ENCODE peak calls at places on chromosomes 11 and 22, in six cellular contexts. E is HepG2, N is stomach, I is transverse colon, C is K562, F is SK-N-SH. O is an unnamed sample. For H3K36me3, the result is how much of the 10 kb centered on the place peaks cover.

GRCh38 chr22:49602481-49602880 is 225.2 kb downstream of the BRD1 start:
- DNase-seq in E (no peak), I (no peak), F (no peak), C (no peak), N (no peak), O (no peak)

GRCh38 chr11:87432006-87432405 is 394.3 kb downstream of the TMEM135 start:
- DNase-seq in I (no peak), E (no peak), C (no peak), F (no peak), N (no peak), O (no peak)

GRCh38 chr11:33946930-33947329 is 55.1 kb upstream of the LMO2 start:
- DNase-seq in E (no peak), N (no peak), I (no peak), F (no peak), C (no peak), O (no peak)

GRCh38 chr11:121595717-121596156 is 143.0 kb upstream of the SORL1-AS1 start:
- DNase-seq in N (no peak), F (no peak), E (no peak), I (no peak), C (no peak), O (no peak)

GRCh38 chr22:46514592-46515207 is 22.7 kb downstream of the CELSR1 start:
- DNase-seq in I (no peak), E (no peak), C (no peak), F (no peak), N (no peak), O (no peak)

GRCh38 chr11:43034341-43034740 is 277.5 kb upstream of the API5 start:
- DNase-seq in F (no peak), C (no peak), I (no peak), E (no peak), N (no peak), O (no peak)

GRCh38 chr11:21289686-21290085 is 620.3 kb downstream of the NELL1 start:
- DNase-seq in E (no peak), I (no peak), F (no peak), N (no peak), C (no peak), O (no peak)

GRCh38 chr11:129734654-129735053 is 81.0 kb upstream of the TMEM45B start:
- DNase-seq in C (no peak), F (no peak), E (no peak), I (no peak), N (no peak), O (no peak)

GRCh38 chr22:41302016-41302767 is 867 bp downstream of the ZC3H7B start:
- DNase-seq in F (peak), N (no peak), E (no peak), C (no peak), I (no peak), O (no peak)

GRCh38 chr11:19027829-19028595 is 32.5 kb downstream of the MRGPRX2 start:
- DNase-seq in E (peak), I (no peak), C (no peak), F (no peak), N (no peak), O (no peak)

GRCh38 chr11:31656051-31656450 is 146.5 kb downstream of the ELP4 start:
- DNase-seq in C (no peak), F (no peak), E (no peak), I (no peak), N (no peak), O (no peak)

GRCh38 chr11:115874843-115875242 is 370.6 kb upstream of the CADM1 start:
- DNase-seq in N (no peak), F (no peak), C (no peak), I (no peak), E (no peak), O (no peak)

GRCh38 chr22:23522642-23523251 is 57.3 kb downstream of the IGLL1 start:
- DNase-seq in I (no peak), C (peak), N (no peak), E (peak), F (peak), O (no peak)

GRCh38 chr11:64263021-64263946 is 12.0 kb downstream of the PLCB3 start:
- DNase-seq in C (no peak), E (no peak), I (no peak), N (no peak), F (peak), O (no peak)

GRCh38 chr11:78227906-78228305 is 39.2 kb downstream of the USP35 start:
- DNase-seq in N (no peak), E (no peak), C (no peak), I (no peak), F (no peak), O (no peak)

GRCh38 chr11:35969089-35970046 is 25.5 kb downstream of the LDLRAD3 start:
- DNase-seq in I (peak), C (no peak), F (no peak), N (peak), E (no peak), O (no peak)

GRCh38 chr11:64179221-64179620 is 6.8 kb upstream of the STIP1 start:
- DNase-seq in C (no peak), N (no peak), E (no peak), F (no peak), I (no peak), O (no peak)

GRCh38 chr11:76838422-76839068 is 22.2 kb upstream of the ACER3 start:
- DNase-seq in I (no peak), F (no peak), E (peak), N (no peak), C (peak), O (no peak)

GRCh38 chr11:127074151-127074761 is 73.7 kb upstream of the KIRREL3 start:
- DNase-seq in C (peak), F (peak), N (no peak), E (peak), I (peak), O (no peak)

GRCh38 chr22:46629291-46629690 is 9.1 kb downstream of the GRAMD4 start:
- DNase-seq in I (no peak), E (no peak), N (no peak), F (no peak), C (no peak), O (no peak)

GRCh38 chr11:126109941-126110731 is 47.5 kb upstream of the CDON start:
- DNase-seq in I (no peak), E (no peak), N (no peak), F (no peak), C (no peak), O (no peak)

GRCh38 chr22:29270475-29271271 is 2.6 kb downstream of the EWSR1 start:
- DNase-seq in C (peak), F (no peak), E (peak), I (no peak), N (no peak), O (no peak)

GRCh38 chr11:102157219-102157618 is 47.0 kb downstream of the YAP1 start:
- DNase-seq in N (peak), E (peak), F (no peak), C (no peak), I (peak), O (peak)
- TF ChIP-seq POLR2AphosphoS5 in N (peak), E (no peak), F (no peak), C (no peak), I (no peak), O (no peak)

DNA sequence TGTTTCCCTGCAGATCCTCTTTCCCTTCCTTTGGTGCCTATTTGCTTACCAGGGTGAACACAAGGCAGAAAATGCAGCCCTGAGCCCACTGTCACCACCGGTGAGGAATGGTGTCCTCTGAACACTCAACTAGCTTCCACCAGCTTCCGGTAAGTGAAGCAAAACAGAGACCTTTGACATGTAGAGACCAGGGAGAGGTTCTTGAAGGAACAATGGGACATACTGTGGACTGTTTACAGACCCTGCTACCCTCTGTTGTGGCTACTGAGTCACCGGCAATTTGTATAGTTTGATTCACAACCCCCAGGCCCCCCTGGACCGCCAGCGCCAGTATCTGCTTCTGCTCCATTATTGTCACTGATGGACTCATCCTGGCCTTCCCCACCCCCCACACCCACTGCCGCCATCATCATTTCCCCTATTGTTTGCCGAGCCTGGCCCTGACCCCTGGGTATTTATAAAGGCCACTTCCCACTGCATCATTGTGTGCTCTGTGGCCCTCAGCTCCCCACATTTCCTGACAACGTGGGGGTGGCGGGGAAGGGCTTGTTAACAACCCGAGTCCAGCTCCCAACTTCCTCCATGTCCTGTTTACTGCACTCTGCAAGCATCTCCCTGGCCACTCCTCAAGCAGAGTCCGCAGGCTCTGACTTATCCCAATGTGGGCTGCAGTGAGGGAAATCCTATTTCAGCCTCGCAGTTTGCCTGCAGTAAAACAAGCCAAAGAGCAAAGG is 252.9 kb downstream of the ETS1 start:
- DNase-seq in N (no peak), F (no peak), C (no peak), E (peak), I (no peak), O (peak)
- TF ChIP-seq EP300 in N (peak), F (no peak), C (no peak), E (peak), I (no peak), O (no peak)

GRCh38 chr11:65287601-65288000 is 25.8 kb downstream of the POLA2 start:
- DNase-seq in I (no peak), F (no peak), E (no peak), N (no peak), C (no peak), O (no peak)

GRCh38 chr11:65292866-65293265 is 21.8 kb upstream of the CDC42EP2 start:
- DNase-seq in F (no peak), E (no peak), C (no peak), I (no peak), N (no peak), O (no peak)

GRCh38 chr11:65288706-65289536 is 25.7 kb upstream of the CDC42EP2 start:
- DNase-seq in N (no peak), F (peak), E (no peak), I (no peak), C (no peak), O (no peak)

GRCh38 chr11:65291613-65292012 is 23.1 kb upstream of the CDC42EP2 start:
- DNase-seq in F (no peak), C (no peak), I (no peak), E (peak), N (no peak), O (no peak)

DNA sequence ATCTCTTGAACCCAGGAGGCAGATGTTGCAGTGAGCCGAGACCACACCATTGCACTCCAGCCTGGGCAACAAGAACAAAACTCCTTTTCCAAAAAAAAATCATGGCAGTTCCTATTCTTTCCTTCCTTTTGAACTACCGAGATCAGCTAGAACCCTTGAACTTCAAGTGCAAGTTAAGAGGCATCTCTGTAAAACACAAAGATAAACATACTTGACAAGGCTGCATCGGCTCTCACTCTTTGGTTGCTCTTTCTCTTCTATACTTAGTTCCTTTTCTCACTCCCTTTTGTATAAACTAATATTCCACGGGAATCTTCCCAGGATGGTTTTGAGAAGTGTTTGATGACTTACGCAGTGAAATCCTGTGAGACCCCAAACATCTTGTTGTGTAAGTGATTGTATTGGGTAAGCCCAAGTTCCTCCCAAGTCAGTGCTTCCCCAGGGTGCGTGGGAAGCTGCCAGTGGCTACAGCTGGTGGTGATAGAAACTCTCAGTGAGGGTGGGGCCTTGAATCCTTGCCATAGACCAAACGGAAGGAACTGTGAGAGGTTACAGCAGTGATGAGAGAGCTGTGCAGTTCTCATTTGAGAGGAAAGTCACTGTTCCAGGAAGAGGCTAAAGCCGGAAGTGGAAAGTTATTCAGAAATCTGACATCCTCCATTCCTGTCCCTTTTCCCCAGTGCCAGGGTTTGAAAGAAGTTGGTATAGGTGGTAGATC is 24.1 kb upstream of the CDC42EP2 start:
- DNase-seq in E (no peak), C (peak), N (peak), F (no peak), I (peak), O (peak)
- H3K36me3 ChIP-seq in E (under half), C (half or more), N (under half), F (under half), I (under half), O (under half)

GRCh38 chr11:818396-819128 is at the start of gene PNPLA2:
- DNase-seq in C (no peak), I (peak), F (no peak), E (peak), N (peak), O (no peak)
- TF ChIP-seq POLR2AphosphoS5 in C (no peak), I (peak), F (no peak), E (no peak), N (peak), O (no peak)

GRCh38 chr11:112834277-112834755 is 126.9 kb upstream of the NCAM1 start:
- DNase-seq in I (peak), C (no peak), N (peak), F (peak), E (no peak), O (no peak)
- TF ChIP-seq EP300 in I (no peak), C (no peak), N (no peak), F (no peak), E (no peak), O (no peak)

DNA sequence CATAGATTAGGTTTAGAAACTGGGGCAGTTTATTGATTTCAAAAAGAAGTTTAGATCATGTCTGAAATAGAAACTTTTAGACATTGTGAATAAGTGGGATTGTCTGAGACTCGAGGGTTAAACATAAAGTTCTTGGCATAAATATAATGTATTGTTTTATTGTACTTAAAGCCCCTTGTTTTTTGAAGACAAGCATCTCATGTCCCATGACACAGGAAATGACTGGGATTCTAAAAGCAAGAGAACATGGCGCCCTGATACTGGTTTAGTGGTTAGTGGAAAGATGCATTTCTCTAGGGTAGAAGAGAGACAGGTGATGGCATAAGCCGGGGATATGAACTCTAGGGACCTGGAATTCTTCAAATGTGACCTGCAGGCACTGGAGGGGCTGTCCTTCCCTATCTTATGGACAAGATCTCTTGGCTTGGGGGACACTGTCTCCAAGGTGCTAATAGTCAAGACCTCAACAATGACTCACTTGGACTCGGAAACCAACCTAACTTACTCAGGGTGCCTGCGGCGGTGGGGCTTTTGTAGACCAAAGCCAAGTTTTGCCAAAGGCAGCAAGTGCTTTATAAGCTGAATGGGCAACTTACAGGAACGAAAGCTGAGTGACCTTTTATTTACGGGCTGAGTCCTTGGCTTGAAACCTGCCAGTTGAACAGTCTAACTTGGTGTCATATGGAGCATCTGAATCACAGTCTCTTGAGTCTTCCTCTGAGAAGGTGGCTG is 48.2 kb downstream of the UBASH3B start:
- DNase-seq in F (no peak), E (no peak), C (no peak), I (no peak), N (no peak), O (no peak)
- H3K36me3 ChIP-seq in F (under half), E (under half), C (under half), I (under half), N (under half), O (under half)

DNA sequence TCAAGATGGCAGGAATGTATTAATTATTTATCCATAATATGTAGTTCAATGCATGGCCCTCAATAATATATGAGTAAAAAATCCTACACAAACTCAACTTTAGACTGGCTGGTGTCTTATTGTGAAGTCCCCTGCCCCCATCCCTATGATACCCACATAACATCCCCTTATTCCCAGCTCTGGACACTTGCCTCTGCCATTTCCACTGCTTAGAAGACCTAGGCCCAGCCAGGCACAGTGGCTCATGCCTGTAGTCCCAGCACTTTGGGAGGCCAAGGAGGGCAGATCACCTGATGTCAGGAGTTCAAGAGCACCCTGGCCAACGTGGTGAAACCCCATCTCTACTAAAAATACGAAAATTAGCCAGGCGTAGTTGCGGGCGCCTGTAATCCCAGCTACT is 84.4 kb downstream of the BDNF start:
- DNase-seq in E (no peak), I (no peak), N (no peak), F (no peak), C (no peak), O (no peak)
- TF ChIP-seq POLR2AphosphoS5 in E (no peak), I (no peak), N (no peak), F (no peak), C (no peak), O (no peak)

O was measured in suprapubic skin.